ENCODE peak calls at places on chromosomes 13 and 19, in six cellular contexts. K is upper lobe of left lung, U is A549, P is K562, R is HepG2, G is GM12878. I is an unnamed sample.

GRCh38 chr19:46648961-46649960 is 11.7 kb downstream of the DACT3 start:
- ATAC-seq in K (no peak), P (no peak), R (no peak), U (no peak), G (no peak), I (no peak)

GRCh38 chr13:77896536-77896935 is 22.1 kb downstream of the EDNRB start:
- ATAC-seq in G (no peak), K (peak; percentile 82), R (no peak), U (no peak), P (no peak), I (peak; percentile 87)

GRCh38 chr13:23871616-23872220 is 17.5 kb downstream of the MIPEP start:
- ATAC-seq in U (peak; percentile 47), G (peak; percentile 20), K (no peak), P (no peak), R (no peak), I (no peak)

GRCh38 chr19:18379803-18380747 is 5.9 kb upstream of the GDF15 start:
- ATAC-seq in R (peak; percentile 90), U (peak; percentile 93), K (peak; percentile 92), P (peak; percentile 71), G (no peak), I (peak; percentile 98)

GRCh38 chr13:44976196-44976595 is 13.1 kb downstream of the NUFIP1 start:
- ATAC-seq in K (no peak), P (no peak), U (no peak), G (no peak), R (no peak), I (no peak)

GRCh38 chr13:31943591-31943990 is 88.0 kb upstream of the FRY start:
- ATAC-seq in K (no peak), P (no peak), R (no peak), G (no peak), U (no peak), I (no peak)

GRCh38 chr19:49335784-49336481 is 727 bp downstream of the CD37 start:
- ATAC-seq in P (no peak), K (no peak), G (peak; percentile 5), U (no peak), R (no peak), I (no peak)

GRCh38 chr19:44142014-44142523 is 715 bp downstream of the ZNF234 start:
- ATAC-seq in R (peak; percentile 52), K (peak; percentile 21), G (peak; percentile 35), P (peak; percentile 60), U (peak; percentile 51), I (no peak)

GRCh38 chr13:89950225-89950624 is 1397.3 kb upstream of the MIR17HG start:
- ATAC-seq in K (no peak), U (no peak), R (no peak), G (no peak), P (no peak), I (no peak)

GRCh38 chr13:67416047-67416925 is 186.2 kb upstream of the PCDH9 start:
- ATAC-seq in R (peak; percentile 100), G (peak; percentile 99), U (peak; percentile 100), K (peak; percentile 53), P (peak; percentile 96), I (no peak)

GRCh38 chr13:58302349-58302748 is 670.8 kb downstream of the PCDH17 start:
- ATAC-seq in P (no peak), U (no peak), K (no peak), G (no peak), R (no peak), I (no peak)

DNA sequence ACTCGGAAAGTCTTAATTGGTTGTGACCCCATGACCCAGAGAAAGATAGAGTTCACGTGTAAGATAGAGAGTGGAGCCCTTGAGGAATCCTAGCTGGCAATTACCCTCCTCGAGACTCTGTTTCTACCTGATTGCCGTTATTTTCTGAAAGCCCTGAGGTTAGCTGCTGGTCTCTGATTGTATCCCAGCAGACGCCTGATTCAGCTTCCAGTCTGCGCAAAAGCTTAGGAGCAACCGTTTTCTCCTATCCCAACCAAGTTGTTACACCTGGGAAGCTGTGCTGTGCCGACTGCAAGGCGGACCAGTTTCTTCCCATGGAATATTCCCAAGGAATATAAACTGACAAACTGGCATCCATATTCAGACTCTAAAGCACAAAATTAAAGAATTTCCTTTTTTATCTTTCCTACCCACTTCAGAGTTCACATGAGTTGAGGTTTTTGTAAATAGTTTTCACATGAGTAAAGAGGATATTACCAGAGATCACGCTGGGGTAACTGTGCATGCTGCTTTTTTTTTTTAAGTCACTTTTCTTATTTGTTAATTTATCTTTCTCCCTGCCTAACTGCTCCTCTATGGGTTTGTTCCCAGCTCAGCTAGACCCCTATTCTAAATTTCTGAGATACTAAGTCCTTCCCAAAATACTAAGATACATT is 1.5 kb upstream of the TRPC4 start:
- ATAC-seq in U (no peak), P (no peak), R (no peak), G (no peak), K (no peak), I (no peak)
- H3K4me3 ChIP-seq in U (no peak overlapping the region), P (no peak overlapping the region), R (no peak overlapping the region), G (no peak overlapping the region), K (no peak overlapping the region), I (no peak overlapping the region)

GRCh38 chr19:35313614-35314013 is 15.4 kb upstream of the CD22 start:
- ATAC-seq in K (no peak), P (no peak), G (no peak), R (no peak), U (no peak), I (no peak)
- TF ChIP-seq EP300 in K (no peak), P (no peak), G (no peak), R (no peak), U (no peak), I (no peak)

DNA sequence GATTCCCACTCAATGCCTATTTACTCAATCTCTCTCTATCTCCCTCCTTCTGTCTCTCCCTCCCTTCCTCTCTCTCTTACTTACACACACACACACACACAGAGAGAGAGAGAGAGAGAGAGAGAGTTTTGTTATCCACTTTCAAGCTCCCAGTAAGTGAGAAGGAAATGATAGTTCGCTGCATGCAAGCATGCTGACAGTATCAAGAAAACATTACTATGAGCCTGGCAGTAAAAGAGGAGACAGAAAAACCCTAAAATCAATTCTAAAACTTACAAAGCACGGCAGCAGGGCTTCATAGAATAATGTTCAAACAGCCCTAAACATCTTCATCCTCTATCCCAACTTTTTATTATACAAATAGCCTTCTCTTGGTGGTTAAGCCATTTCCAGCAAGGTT is 171.9 kb downstream of the FOXO1 start:
- ATAC-seq in R (no peak), U (no peak), P (no peak), G (peak; percentile 13), K (no peak), I (no peak)
- H3K4me3 ChIP-seq in R (no peak overlapping the region), U (no peak overlapping the region), P (no peak overlapping the region), G (no peak overlapping the region), K (no peak overlapping the region), I (no peak overlapping the region)

GRCh38 chr13:51560336-51560735 is 23.9 kb upstream of the WDFY2 start:
- ATAC-seq in K (no peak), R (no peak), U (no peak), P (no peak), G (peak; percentile 31), I (no peak)

GRCh38 chr13:51559916-51560315 is 24.3 kb upstream of the WDFY2 start:
- ATAC-seq in K (no peak), P (no peak), R (no peak), G (peak; percentile 9), U (no peak), I (no peak)

GRCh38 chr13:51564252-51564651 is 20.0 kb upstream of the WDFY2 start:
- ATAC-seq in K (no peak), G (no peak), U (no peak), P (no peak), R (no peak), I (no peak)

GRCh38 chr13:51564671-51565070 is 19.6 kb upstream of the WDFY2 start:
- ATAC-seq in G (no peak), R (no peak), P (no peak), K (no peak), U (no peak), I (no peak)

GRCh38 chr13:51562011-51562671 is 22.1 kb upstream of the WDFY2 start:
- ATAC-seq in U (no peak), P (no peak), K (peak; percentile 57), G (peak; percentile 94), R (peak; percentile 29), I (no peak)
- TF ChIP-seq EP300 in U (no peak), P (no peak), K (no peak), G (no peak), R (no peak), I (no peak)

GRCh38 chr19:42078058-42078457 is 2.1 kb downstream of the ZNF574 start:
- ATAC-seq in K (no peak), U (no peak), P (no peak), R (no peak), G (no peak), I (no peak)
- H3K4me3 ChIP-seq in K (no peak overlapping the region), U (no peak overlapping the region), P (no peak overlapping the region), R (no peak overlapping the region), G (no peak overlapping the region), I (no peak overlapping the region)

DNA sequence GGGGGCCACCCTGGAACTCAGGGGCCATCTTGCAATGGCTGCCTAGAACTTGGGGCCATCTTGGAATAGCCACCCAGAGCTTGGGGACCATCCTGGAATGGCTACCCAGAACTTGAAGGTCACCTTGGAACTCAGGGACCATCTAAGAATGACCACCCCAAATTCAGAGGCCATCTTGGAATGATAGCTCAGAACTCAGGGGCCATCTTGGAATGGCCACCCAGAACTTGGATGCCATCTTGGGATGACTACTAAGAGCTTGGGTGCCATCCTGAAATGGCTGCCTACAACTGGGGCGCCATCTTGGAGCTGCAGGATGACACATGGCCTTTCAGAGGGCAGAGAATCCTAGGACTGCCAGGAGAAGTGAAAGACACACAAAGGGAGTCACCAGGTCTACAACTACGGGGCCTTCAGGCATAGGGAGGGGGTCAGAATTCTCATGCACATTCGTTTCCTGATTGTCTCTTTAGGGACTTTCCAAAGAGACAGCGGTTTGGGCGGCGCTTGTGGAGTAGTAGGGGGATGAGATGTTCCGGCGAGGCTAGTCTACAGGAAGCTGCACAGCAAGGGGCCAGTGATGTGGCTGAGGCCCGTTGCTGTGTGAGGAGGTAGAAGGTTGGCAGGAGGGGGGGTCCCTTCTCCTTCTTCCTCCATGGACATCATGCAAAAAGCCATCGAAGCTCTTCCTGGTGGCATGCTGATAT is 125.0 kb downstream of the IER2 start:
- ATAC-seq in R (no peak), P (no peak), G (peak; percentile 51), K (no peak), U (no peak), I (no peak)
- TF ChIP-seq EP300 in R (no peak), P (no peak), G (no peak), K (no peak), U (no peak), I (no peak)

I was measured in gastroesophageal sphincter.